ENCODE peak calls at places on chromosomes 2 and 18, in four cellular contexts. R is spleen, O is stomach, J is prostate gland. Y is an unnamed sample.

GRCh38 chr2:860259-860855 is 90.3 kb upstream of the SNTG2 start:
- DNase-seq in R (no peak), O (no peak), J (no peak), Y (no peak)

GRCh38 chr2:1282552-1282951 is 130.7 kb upstream of the TPO start:
- DNase-seq in R (no peak), O (no peak), J (no peak), Y (peak; percentile 60)

GRCh38 chr18:68566991-68567390 is 147.9 kb downstream of the TMX3 start:
- DNase-seq in R (no peak), O (no peak), J (no peak), Y (no peak)

GRCh38 chr2:172084734-172085459 is 410 bp upstream of the DLX1 start:
- DNase-seq in R (peak; percentile 88), O (peak; percentile 69), J (no peak), Y (peak; percentile 87)

GRCh38 chr18:39558658-39559057 is 1993.1 kb upstream of the CELF4 start:
- DNase-seq in R (no peak), O (no peak), J (no peak), Y (no peak)

GRCh38 chr2:236536727-236537398 is 32.8 kb upstream of the ACKR3 start:
- DNase-seq in R (peak; percentile 87), O (no peak), J (no peak), Y (no peak)

GRCh38 chr2:36214682-36215081 is 140.9 kb upstream of the CRIM1 start:
- DNase-seq in R (no peak), O (no peak), J (no peak), Y (no peak)

GRCh38 chr2:240163844-240164574 is 23.6 kb upstream of the OTOS start:
- DNase-seq in R (no peak), O (no peak), J (no peak), Y (no peak)

GRCh38 chr18:10892801-10893595 is 256.4 kb downstream of the PIEZO2 start:
- DNase-seq in R (no peak), O (no peak), J (no peak), Y (no peak)

GRCh38 chr2:219452361-219453317 is 18.0 kb downstream of the SPEG start:
- DNase-seq in R (no peak), O (no peak), J (peak; percentile 53), Y (no peak)

GRCh38 chr18:48975817-48976649 is 25.3 kb upstream of the SMAD7 start:
- DNase-seq in R (peak; percentile 87), O (peak; percentile 75), J (peak; percentile 62), Y (peak; percentile 62)

GRCh38 chr2:79876430-79876829 is 363.6 kb downstream of the CTNNA2 start:
- DNase-seq in R (no peak), O (no peak), J (no peak), Y (no peak)

GRCh38 chr2:120149406-120149805 is 73.8 kb downstream of the TMEM185B start:
- DNase-seq in R (no peak), O (no peak), J (no peak), Y (no peak)

GRCh38 chr2:237075749-237076599 is 9.7 kb upstream of the COPS8 start:
- DNase-seq in R (no peak), O (peak; percentile 34), J (no peak), Y (no peak)

GRCh38 chr2:61233581-61233980 is 71.6 kb downstream of the C2orf74 start:
- DNase-seq in R (no peak), O (no peak), J (no peak), Y (no peak)

GRCh38 chr2:231597014-231597611 is 4.4 kb downstream of the TEX44 start:
- DNase-seq in R (no peak), O (no peak), J (no peak), Y (peak; percentile 88)

GRCh38 chr18:34767601-34768027 is 57.5 kb downstream of the DTNA start:
- DNase-seq in R (no peak), O (no peak), J (no peak), Y (no peak)

GRCh38 chr2:42171396-42171971 is 2.3 kb downstream of the EML4 start:
- DNase-seq in R (no peak), O (no peak), J (no peak), Y (no peak)

GRCh38 chr2:32811696-32812095 is 135.1 kb upstream of the LTBP1 start:
- DNase-seq in R (no peak), O (no peak), J (no peak), Y (no peak)

GRCh38 chr2:69572640-69573039 is 70.9 kb downstream of the AAK1 start:
- DNase-seq in R (no peak), O (no peak), J (no peak), Y (no peak)

GRCh38 chr2:149037851-149038250 is 648 bp upstream of the LYPD6B start:
- DNase-seq in R (no peak), O (peak; percentile 53), J (no peak), Y (no peak)

GRCh38 chr18:23151414-23152099 is 16.3 kb downstream of the CABLES1 start:
- DNase-seq in R (no peak), O (no peak), J (no peak), Y (no peak)

GRCh38 chr2:168758970-168759820 is 43.2 kb upstream of the NOSTRIN start:
- DNase-seq in R (no peak), O (no peak), J (peak; percentile 33), Y (no peak)

GRCh38 chr2:69304685-69305084 is 82.3 kb downstream of the GFPT1 start:
- DNase-seq in R (no peak), O (no peak), J (no peak), Y (peak; percentile 56)

GRCh38 chr18:35089382-35089781 is 48.2 kb downstream of the MAPRE2 start:
- DNase-seq in R (no peak), O (no peak), J (no peak), Y (no peak)

GRCh38 chr2:9106338-9107167 is 100.1 kb upstream of the ASAP2 start:
- DNase-seq in R (no peak), O (no peak), J (no peak), Y (no peak)

GRCh38 chr2:138275881-138276280 is 225.7 kb upstream of the SPOPL start:
- DNase-seq in R (no peak), O (no peak), J (no peak), Y (no peak)

GRCh38 chr18:62484941-62485340 is 37.9 kb upstream of the ZCCHC2 start:
- DNase-seq in R (no peak), O (no peak), J (no peak), Y (no peak)

GRCh38 chr18:62480927-62481326 is 41.9 kb upstream of the ZCCHC2 start:
- DNase-seq in R (no peak), O (no peak), J (no peak), Y (no peak)

GRCh38 chr18:62487161-62487560 is 35.7 kb upstream of the ZCCHC2 start:
- DNase-seq in R (no peak), O (no peak), J (no peak), Y (no peak)

GRCh38 chr18:62486290-62486964 is 36.4 kb upstream of the ZCCHC2 start:
- DNase-seq in R (no peak), O (peak; percentile 44), J (no peak), Y (peak; percentile 41)

DNA sequence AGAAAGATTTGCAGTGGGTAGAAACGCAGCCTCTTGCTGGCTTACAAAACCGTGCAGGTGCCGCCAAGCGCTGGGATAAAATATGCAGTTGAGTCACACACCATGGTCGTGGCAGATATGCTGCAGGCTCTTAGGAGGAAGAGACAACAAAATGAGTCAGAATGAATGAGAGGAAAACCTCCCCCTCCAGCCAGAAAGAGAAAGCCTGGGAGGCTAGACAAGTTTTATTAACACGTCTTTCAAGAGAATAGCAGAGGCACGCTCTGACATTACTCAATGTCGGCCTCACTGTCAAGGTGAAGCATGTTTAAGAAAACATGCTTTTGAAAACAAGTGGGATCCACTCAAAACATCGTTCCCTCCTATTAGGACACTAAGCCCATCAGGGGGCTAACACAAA is 37.1 kb upstream of the ZCCHC2 start:
- DNase-seq in R (no peak), O (peak; percentile 42), J (peak; percentile 30), Y (peak; percentile 43)
- TF ChIP-seq POLR2AphosphoS5 in R (no peak), O (no peak), J (no peak), Y (no peak)

GRCh38 chr18:79472176-79472575 is 76.4 kb downstream of the NFATC1 start:
- DNase-seq in R (no peak), O (no peak), J (no peak), Y (peak; percentile 59)
- H3K9me3 ChIP-seq in R (no peaks in the 10 kb centered on the region), O (no peaks in the 10 kb centered on the region), J (no peaks in the 10 kb centered on the region), Y (no peaks in the 10 kb centered on the region)

GRCh38 chr2:23599691-23600090 is 214.7 kb downstream of the KLHL29 start:
- DNase-seq in R (peak; percentile 22), O (no peak), J (no peak), Y (no peak)

GRCh38 chr2:23601301-23601965 is 216.5 kb downstream of the KLHL29 start:
- DNase-seq in R (peak; percentile 52), O (no peak), J (no peak), Y (no peak)

GRCh38 chr2:23599006-23599405 is 214.0 kb downstream of the KLHL29 start:
- DNase-seq in R (peak; percentile 29), O (no peak), J (no peak), Y (no peak)

GRCh38 chr2:23602113-23602512 is 217.1 kb downstream of the KLHL29 start:
- DNase-seq in R (peak; percentile 66), O (no peak), J (no peak), Y (no peak)

GRCh38 chr2:23600336-23600735 is 215.4 kb downstream of the KLHL29 start:
- DNase-seq in R (peak; percentile 57), O (no peak), J (no peak), Y (no peak)
- TF ChIP-seq CTCF in R (no peak), O (no peak), J (no peak), Y (no peak)

GRCh38 chr2:190981733-190982132 is 32.2 kb downstream of the STAT1 start:
- DNase-seq in R (no peak), O (no peak), J (no peak), Y (no peak)

GRCh38 chr2:190978389-190979053 is 35.5 kb downstream of the STAT1 start:
- DNase-seq in R (no peak), O (no peak), J (no peak), Y (no peak)

GRCh38 chr2:190982263-190983034 is 31.5 kb downstream of the STAT1 start:
- DNase-seq in R (no peak), O (no peak), J (no peak), Y (no peak)

GRCh38 chr2:190980630-190981214 is 33.2 kb downstream of the STAT1 start:
- DNase-seq in R (no peak), O (no peak), J (no peak), Y (no peak)

GRCh38 chr2:190979906-190980629 is 33.9 kb downstream of the STAT1 start:
- DNase-seq in R (peak; percentile 84), O (peak; percentile 74), J (peak; percentile 50), Y (no peak)
- TF ChIP-seq POLR2AphosphoS5 in R (peak; percentile 48), O (no peak), J (peak; percentile 46), Y (peak; percentile 41)